ENCODE peak calls at places on chromosomes 6 and 20, in seven cellular contexts. One of them, this sample, is unnamed.

GRCh38 chr6:35562060-35562459 is 49.4 kb upstream of the TULP1 start:
- DNase-seq in GM12878: no peak
- DNase-seq in HepG2: no peak
- DNase-seq in HCT116: no peak
- DNase-seq in WTC11: no peak
- DNase-seq in K562: no peak
- DNase-seq in H1: no peak
- DNase-seq in this sample: no peak

GRCh38 chr20:44863661-44864060 is 21.8 kb upstream of the YWHAB start:
- DNase-seq in GM12878: no peak
- DNase-seq in HepG2: no peak
- DNase-seq in HCT116: no peak
- DNase-seq in WTC11: no peak
- DNase-seq in K562: no peak
- DNase-seq in H1: no peak
- DNase-seq in this sample: no peak

GRCh38 chr6:137233561-137234504 is 14.6 kb upstream of the IFNGR1 start:
- DNase-seq in GM12878: no peak
- DNase-seq in HepG2: peak
- DNase-seq in HCT116: no peak
- DNase-seq in WTC11: no peak
- DNase-seq in K562: no peak
- DNase-seq in H1: no peak
- DNase-seq in this sample: no peak

GRCh38 chr20:48336647-48337046 is 491.2 kb downstream of the PREX1 start:
- DNase-seq in GM12878: no peak
- DNase-seq in HepG2: peak
- DNase-seq in HCT116: no peak
- DNase-seq in WTC11: no peak
- DNase-seq in K562: no peak
- DNase-seq in H1: no peak
- DNase-seq in this sample: no peak

GRCh38 chr6:90168693-90169131 is 127.9 kb downstream of the BACH2 start:
- DNase-seq in GM12878: no peak
- DNase-seq in HepG2: no peak
- DNase-seq in HCT116: no peak
- DNase-seq in WTC11: no peak
- DNase-seq in K562: no peak
- DNase-seq in H1: no peak
- DNase-seq in this sample: no peak

GRCh38 chr6:147322299-147323162 is 118.3 kb downstream of the STXBP5 start:
- DNase-seq in GM12878: peak
- DNase-seq in HepG2: no peak
- DNase-seq in HCT116: no peak
- DNase-seq in WTC11: no peak
- DNase-seq in K562: no peak
- DNase-seq in H1: no peak
- DNase-seq in this sample: no peak

GRCh38 chr20:51569815-51570741 is 27.6 kb upstream of the NFATC2 start:
- DNase-seq in GM12878: no peak
- DNase-seq in HepG2: peak
- DNase-seq in HCT116: no peak
- DNase-seq in WTC11: no peak
- DNase-seq in K562: no peak
- DNase-seq in H1: no peak
- DNase-seq in this sample: no peak

GRCh38 chr6:147287869-147288271 is 83.7 kb downstream of the STXBP5 start:
- DNase-seq in GM12878: no peak
- DNase-seq in HepG2: no peak
- DNase-seq in HCT116: peak
- DNase-seq in WTC11: no peak
- DNase-seq in K562: no peak
- DNase-seq in H1: no peak
- DNase-seq in this sample: no peak

GRCh38 chr20:8388146-8388545 is 256.1 kb downstream of the PLCB1 start:
- DNase-seq in GM12878: no peak
- DNase-seq in HepG2: no peak
- DNase-seq in HCT116: no peak
- DNase-seq in WTC11: no peak
- DNase-seq in K562: no peak
- DNase-seq in H1: no peak
- DNase-seq in this sample: no peak

DNA sequence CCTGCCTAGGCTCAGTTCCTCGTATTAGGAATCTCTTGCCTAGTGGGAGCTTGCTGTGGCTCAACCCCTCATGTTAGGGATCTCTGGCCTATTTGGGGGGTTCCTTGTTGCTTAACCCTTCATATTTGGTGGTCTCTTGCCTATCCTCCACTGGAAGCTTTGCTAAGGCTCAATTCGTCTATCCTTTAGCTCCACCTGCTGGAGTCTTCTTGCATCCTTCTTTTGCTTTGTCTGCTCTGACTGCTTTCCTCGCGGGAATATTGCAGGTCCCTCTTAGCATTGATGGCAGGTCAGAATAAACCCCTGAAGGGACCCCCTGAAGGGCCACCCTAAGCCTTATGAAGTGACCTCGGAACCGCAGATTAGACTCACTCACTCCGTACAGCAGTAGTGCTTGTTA is 203.0 kb upstream of the TBX18 start:
- DNase-seq in GM12878: no peak
- DNase-seq in HepG2: peak
- DNase-seq in HCT116: peak
- DNase-seq in WTC11: peak
- DNase-seq in K562: peak
- DNase-seq in H1: peak
- DNase-seq in this sample: peak
- TF ChIP-seq SP1 in GM12878: no peak
- TF ChIP-seq SP1 in HepG2: no peak
- TF ChIP-seq SP1 in HCT116: no peak
- TF ChIP-seq SP1 in WTC11: no peak
- TF ChIP-seq SP1 in K562: no peak
- TF ChIP-seq SP1 in H1: no peak
- TF ChIP-seq SP1 in this sample: no peak

DNA sequence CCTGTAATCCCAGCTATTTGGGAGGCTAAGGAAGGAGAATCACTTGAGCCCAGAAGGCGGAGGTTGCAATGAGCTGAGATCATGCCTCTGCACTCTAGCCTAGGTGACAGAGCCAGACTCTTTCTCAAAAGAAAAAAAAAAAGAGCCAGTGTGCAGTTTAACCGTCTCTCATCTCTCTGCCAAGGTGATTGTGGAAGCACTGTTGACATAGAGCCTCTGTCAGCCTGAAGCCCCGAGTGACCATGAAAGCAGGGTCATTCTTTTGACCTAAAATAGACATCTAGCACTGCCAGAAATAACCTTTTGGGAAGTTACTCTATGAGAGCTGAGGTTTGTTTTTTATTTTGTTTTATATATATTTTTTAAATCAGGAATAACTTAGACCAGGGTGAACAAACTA is 7.4 kb downstream of the DEFB127 start:
- DNase-seq in GM12878: no peak
- DNase-seq in HepG2: no peak
- DNase-seq in HCT116: no peak
- DNase-seq in WTC11: no peak
- DNase-seq in K562: no peak
- DNase-seq in H1: no peak
- DNase-seq in this sample: no peak
- TF ChIP-seq SP1 in GM12878: no peak
- TF ChIP-seq SP1 in HepG2: no peak
- TF ChIP-seq SP1 in HCT116: no peak
- TF ChIP-seq SP1 in WTC11: no peak
- TF ChIP-seq SP1 in K562: no peak
- TF ChIP-seq SP1 in H1: no peak
- TF ChIP-seq SP1 in this sample: no peak

DNA sequence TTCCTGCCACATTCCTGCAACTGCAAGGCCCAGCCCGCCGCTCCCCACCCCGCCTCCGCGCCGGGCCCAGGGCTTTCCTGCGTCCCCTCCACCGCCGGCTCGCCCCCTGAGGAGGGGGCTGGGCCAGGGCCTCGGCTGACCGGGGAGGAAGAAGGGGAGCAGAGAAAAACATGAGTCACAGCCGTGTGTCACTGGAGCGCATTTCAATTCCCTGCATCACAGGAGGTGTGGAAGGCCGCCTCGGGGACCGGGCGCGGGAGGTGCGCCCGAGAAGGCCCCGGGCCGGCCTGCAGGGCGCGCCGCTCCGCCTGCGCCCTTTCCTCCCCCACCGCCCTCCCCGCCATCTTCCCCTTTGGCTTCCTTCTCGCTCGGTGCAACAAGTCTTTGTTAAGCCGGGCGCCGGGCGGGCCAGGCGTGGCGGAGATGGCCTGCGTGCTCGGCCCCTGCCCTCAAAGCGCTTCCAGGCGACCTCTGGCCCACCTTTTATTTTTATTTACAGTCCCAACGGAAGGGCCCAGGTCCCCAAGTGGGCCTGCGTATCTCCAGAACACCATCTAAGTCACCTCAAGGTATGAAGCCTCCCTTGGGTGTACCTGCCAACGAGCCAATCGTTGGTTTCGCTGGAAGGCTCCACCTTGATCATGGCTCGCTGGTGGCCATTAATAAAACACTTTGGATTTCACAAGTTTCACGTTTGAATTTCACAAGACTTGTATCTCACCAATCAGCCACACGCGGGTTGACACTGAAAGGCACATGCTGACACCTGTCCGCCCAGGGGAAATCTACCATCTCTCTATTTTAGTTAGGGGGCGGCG is 859 bp upstream of the HMGA1 start:
- DNase-seq in GM12878: no peak
- DNase-seq in HepG2: no peak
- DNase-seq in HCT116: no peak
- DNase-seq in WTC11: peak
- DNase-seq in K562: peak
- DNase-seq in H1: no peak
- DNase-seq in this sample: no peak
- TF ChIP-seq SP1 in GM12878: no peak
- TF ChIP-seq SP1 in HepG2: no peak
- TF ChIP-seq SP1 in HCT116: no peak
- TF ChIP-seq SP1 in WTC11: peak
- TF ChIP-seq SP1 in K562: no peak
- TF ChIP-seq SP1 in H1: no peak
- TF ChIP-seq SP1 in this sample: no peak

GRCh38 chr6:43770417-43771209 is 602 bp downstream of the VEGFA start:
- DNase-seq in GM12878: no peak
- DNase-seq in HepG2: peak
- DNase-seq in HCT116: no peak
- DNase-seq in WTC11: peak
- DNase-seq in K562: peak
- DNase-seq in H1: no peak
- DNase-seq in this sample: peak
- TF ChIP-seq SP1 in GM12878: no peak
- TF ChIP-seq SP1 in HepG2: no peak
- TF ChIP-seq SP1 in HCT116: no peak
- TF ChIP-seq SP1 in WTC11: peak
- TF ChIP-seq SP1 in K562: peak
- TF ChIP-seq SP1 in H1: no peak
- TF ChIP-seq SP1 in this sample: no peak

DNA sequence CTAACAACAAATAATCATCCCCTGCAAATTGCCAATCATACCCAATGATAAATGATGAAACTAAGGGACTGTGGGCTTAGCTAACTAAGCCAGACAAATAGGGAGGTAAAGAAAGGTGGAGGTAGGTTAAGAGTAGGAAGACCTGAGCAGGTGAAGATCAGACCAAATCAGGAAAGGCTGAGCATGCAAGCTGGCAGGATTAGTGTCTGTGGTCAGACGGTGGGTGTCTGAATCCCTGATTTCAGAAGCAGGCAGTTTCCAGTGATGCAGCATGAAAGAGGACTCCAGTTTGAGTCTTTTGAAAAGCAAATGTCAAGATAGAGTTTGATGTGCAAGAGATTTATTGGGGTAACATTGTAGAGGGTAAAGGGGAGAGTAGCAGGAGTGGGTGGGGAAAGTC is 181.4 kb upstream of the MYLIP start:
- DNase-seq in GM12878: no peak
- DNase-seq in HepG2: no peak
- DNase-seq in HCT116: no peak
- DNase-seq in WTC11: no peak
- DNase-seq in K562: no peak
- DNase-seq in H1: no peak
- DNase-seq in this sample: no peak
- TF ChIP-seq SP1 in GM12878: no peak
- TF ChIP-seq SP1 in HepG2: no peak
- TF ChIP-seq SP1 in HCT116: no peak
- TF ChIP-seq SP1 in WTC11: no peak
- TF ChIP-seq SP1 in K562: no peak
- TF ChIP-seq SP1 in H1: no peak
- TF ChIP-seq SP1 in this sample: no peak

GRCh38 chr6:23647045-23647444 is 479.0 kb upstream of the NRSN1 start:
- DNase-seq in GM12878: no peak
- DNase-seq in HepG2: no peak
- DNase-seq in HCT116: no peak
- DNase-seq in WTC11: no peak
- DNase-seq in K562: no peak
- DNase-seq in H1: no peak
- DNase-seq in this sample: no peak

GRCh38 chr6:23656257-23656731 is 469.7 kb upstream of the NRSN1 start:
- DNase-seq in GM12878: no peak
- DNase-seq in HepG2: no peak
- DNase-seq in HCT116: no peak
- DNase-seq in WTC11: no peak
- DNase-seq in K562: no peak
- DNase-seq in H1: no peak
- DNase-seq in this sample: no peak

GRCh38 chr6:23655502-23655901 is 470.5 kb upstream of the NRSN1 start:
- DNase-seq in GM12878: no peak
- DNase-seq in HepG2: no peak
- DNase-seq in HCT116: no peak
- DNase-seq in WTC11: no peak
- DNase-seq in K562: no peak
- DNase-seq in H1: no peak
- DNase-seq in this sample: no peak

GRCh38 chr6:23654745-23655144 is 471.3 kb upstream of the NRSN1 start:
- DNase-seq in GM12878: no peak
- DNase-seq in HepG2: peak
- DNase-seq in HCT116: no peak
- DNase-seq in WTC11: no peak
- DNase-seq in K562: no peak
- DNase-seq in H1: no peak
- DNase-seq in this sample: no peak

DNA sequence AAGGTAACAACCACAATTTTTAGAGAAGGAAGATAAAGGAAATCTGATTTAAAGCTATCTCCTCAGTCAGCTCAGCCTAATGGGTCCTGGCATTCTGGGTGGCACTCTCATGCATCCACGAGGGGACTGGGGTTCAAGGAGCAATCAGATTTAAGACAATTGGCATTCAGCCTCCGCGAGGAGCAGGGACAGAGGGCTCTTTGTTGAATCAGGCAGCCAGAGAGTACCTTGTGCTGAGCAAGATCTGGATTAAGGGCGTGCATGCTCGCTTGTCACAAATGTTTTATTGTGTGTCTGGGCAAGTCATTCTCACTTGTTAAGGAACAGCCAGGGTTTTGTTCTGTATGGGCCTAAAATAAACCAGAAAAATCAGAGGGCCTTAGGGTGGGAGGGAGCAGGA is 475.3 kb upstream of the NRSN1 start:
- DNase-seq in GM12878: no peak
- DNase-seq in HepG2: no peak
- DNase-seq in HCT116: no peak
- DNase-seq in WTC11: no peak
- DNase-seq in K562: no peak
- DNase-seq in H1: no peak
- DNase-seq in this sample: no peak
- TF ChIP-seq SP1 in GM12878: no peak
- TF ChIP-seq SP1 in HepG2: no peak
- TF ChIP-seq SP1 in HCT116: no peak
- TF ChIP-seq SP1 in WTC11: no peak
- TF ChIP-seq SP1 in K562: no peak
- TF ChIP-seq SP1 in H1: no peak
- TF ChIP-seq SP1 in this sample: no peak